ENCODE peak calls at places on chromosomes 6 and 20, in six cellular contexts. G is endothelial cell, L is Panc1, M is SK-N-SH, I is RWPE1, Y is H9. T is an unnamed sample.

GRCh38 chr6:155493694-155494143 is 38.1 kb upstream of the NOX3 start:
- DNase-seq in G (no peak), M (no peak), I (peak; percentile 95), Y (no peak), L (peak; percentile 89), T (peak; percentile 95)

GRCh38 chr6:6712258-6712978 is 123.9 kb downstream of the LY86 start:
- DNase-seq in G (no peak), L (no peak), Y (no peak), I (peak; percentile 86), M (no peak), T (peak; percentile 96)

GRCh38 chr6:5379647-5380242 is 118.4 kb downstream of the FARS2 start:
- DNase-seq in I (peak; percentile 13), Y (peak; percentile 59), L (peak; percentile 18), G (peak; percentile 69), M (peak; percentile 32), T (peak; percentile 63)

GRCh38 chr20:42549496-42549895 is 640.2 kb downstream of the PTPRT start:
- DNase-seq in L (no peak), M (no peak), G (no peak), Y (no peak), I (no peak), T (no peak)

GRCh38 chr6:153032255-153032882 is 29.9 kb upstream of the MTRF1L start:
- DNase-seq in I (peak; percentile 20), G (no peak), Y (no peak), M (peak; percentile 14), L (no peak), T (peak; percentile 46)

GRCh38 chr20:62816879-62817873 is at the start of gene COL9A3:
- DNase-seq in I (no peak), L (no peak), M (peak; percentile 72), G (no peak), Y (no peak), T (no peak)

GRCh38 chr20:37741055-37741454 is 47.2 kb downstream of the CTNNBL1 start:
- DNase-seq in G (no peak), Y (no peak), I (peak; percentile 75), L (peak; percentile 8), M (no peak), T (peak; percentile 24)

GRCh38 chr20:44052166-44052565 is 134.8 kb downstream of the JPH2 start:
- DNase-seq in Y (no peak), M (no peak), I (no peak), G (no peak), L (no peak), T (no peak)

GRCh38 chr20:40073535-40074111 is 615.4 kb downstream of the MAFB start:
- DNase-seq in G (no peak), Y (peak; percentile 86), I (no peak), L (no peak), M (no peak), T (no peak)

GRCh38 chr20:62065669-62066338 is at the start of gene TAF4:
- DNase-seq in L (no peak), I (peak; percentile 100), M (peak; percentile 100), Y (peak; percentile 64), G (peak; percentile 86), T (peak; percentile 70)

GRCh38 chr6:10403385-10404106 is 11.3 kb downstream of the TFAP2A start:
- DNase-seq in Y (no peak), M (no peak), I (peak; percentile 89), G (no peak), L (peak; percentile 87), T (peak; percentile 93)

GRCh38 chr20:32574296-32575226 is 10.6 kb downstream of the NOL4L start:
- DNase-seq in I (peak; percentile 78), L (no peak), M (no peak), G (no peak), Y (peak; percentile 64), T (peak; percentile 77)

GRCh38 chr6:157668034-157668401 is 155.0 kb upstream of the SNX9 start:
- DNase-seq in M (no peak), L (no peak), I (no peak), G (no peak), Y (no peak), T (no peak)

GRCh38 chr6:4581468-4582420 is 194.5 kb upstream of the CDYL start:
- DNase-seq in L (no peak), G (peak; percentile 47), I (no peak), Y (no peak), M (no peak), T (peak; percentile 52)

GRCh38 chr20:45904583-45905504 is 7.1 kb downstream of the PLTP start:
- DNase-seq in G (no peak), M (no peak), L (no peak), I (no peak), Y (no peak), T (no peak)

GRCh38 chr6:3247255-3248146 is 11.2 kb upstream of the PSMG4 start:
- DNase-seq in G (no peak), Y (peak; percentile 75), M (peak; percentile 81), L (no peak), I (peak; percentile 54), T (peak; percentile 45)

GRCh38 chr20:50146732-50147662 is 6.5 kb downstream of the PEDS1 start:
- DNase-seq in I (peak; percentile 93), M (no peak), G (no peak), Y (peak; percentile 58), L (no peak), T (peak; percentile 81)

GRCh38 chr6:142945071-142945445 is at the start of gene HIVEP2:
- DNase-seq in G (peak; percentile 83), L (no peak), M (peak; percentile 80), I (peak; percentile 82), Y (peak; percentile 86), T (peak; percentile 87)

GRCh38 chr6:46760925-46761324 is 14.2 kb downstream of the ANKRD66 start:
- DNase-seq in L (no peak), G (no peak), Y (no peak), I (no peak), M (no peak), T (no peak)

GRCh38 chr20:10730629-10731183 is 56.9 kb upstream of the JAG1 start:
- DNase-seq in M (no peak), L (no peak), Y (no peak), I (no peak), G (no peak), T (no peak)

GRCh38 chr20:32957451-32957850 is 46.8 kb downstream of the SUN5 start:
- DNase-seq in G (no peak), I (no peak), Y (no peak), M (no peak), L (no peak), T (no peak)

GRCh38 chr6:27043244-27043643 is 204.3 kb upstream of the PRSS16 start:
- DNase-seq in L (no peak), M (no peak), G (no peak), I (no peak), Y (no peak), T (no peak)

GRCh38 chr6:112348334-112348874 is 1.3 kb downstream of the RFPL4B start:
- DNase-seq in L (no peak), Y (no peak), I (no peak), G (no peak), M (no peak), T (no peak)

GRCh38 chr6:28209753-28210535 is 15.1 kb upstream of the ZSCAN9 start:
- DNase-seq in Y (no peak), I (no peak), M (no peak), G (no peak), L (no peak), T (no peak)

GRCh38 chr6:99296261-99296660 is 53.2 kb downstream of the FAXC start:
- DNase-seq in I (no peak), M (no peak), L (no peak), Y (no peak), G (no peak), T (no peak)

GRCh38 chr6:100774681-100775080 is 106.4 kb downstream of the ASCC3 start:
- DNase-seq in Y (no peak), I (no peak), M (no peak), L (no peak), G (no peak), T (no peak)

GRCh38 chr6:100780648-100781047 is 100.5 kb downstream of the ASCC3 start:
- DNase-seq in M (no peak), L (no peak), Y (no peak), I (peak; percentile 1), G (no peak), T (no peak)

GRCh38 chr6:100775667-100776066 is 105.5 kb downstream of the ASCC3 start:
- DNase-seq in I (no peak), G (no peak), L (no peak), M (no peak), Y (no peak), T (no peak)
- TF ChIP-seq CTCF in I (peak; percentile 29), G (no peak), L (peak; percentile 16), M (peak; percentile 44), Y (no peak), T (peak; percentile 14)

GRCh38 chr20:17617212-17617867 is 47.5 kb downstream of the DSTN start:
- DNase-seq in I (peak; percentile 54), G (peak; percentile 67), M (peak; percentile 91), L (peak; percentile 13), Y (peak; percentile 77), T (peak; percentile 51)
- TF ChIP-seq CTCF in I (peak; percentile 80), G (peak; percentile 47), M (peak; percentile 72), L (peak; percentile 93), Y (peak; percentile 86), T (peak; percentile 66)

GRCh38 chr20:34538671-34539123 is 19.8 kb upstream of the MAP1LC3A start:
- DNase-seq in I (peak; percentile 42), M (peak; percentile 77), L (no peak), G (peak; percentile 68), Y (peak; percentile 64), T (peak; percentile 62)
- TF ChIP-seq CTCF in I (peak; percentile 84), M (peak; percentile 85), L (peak; percentile 94), G (peak; percentile 88), Y (peak; percentile 84), T (peak; percentile 75)

GRCh38 chr6:17790486-17790885 is 83.8 kb upstream of the NUP153 start:
- DNase-seq in Y (no peak), G (no peak), L (no peak), I (no peak), M (no peak), T (no peak)
- TF ChIP-seq CTCF in Y (no peak), G (no peak), L (no peak), I (no peak), M (no peak), T (no peak)

DNA sequence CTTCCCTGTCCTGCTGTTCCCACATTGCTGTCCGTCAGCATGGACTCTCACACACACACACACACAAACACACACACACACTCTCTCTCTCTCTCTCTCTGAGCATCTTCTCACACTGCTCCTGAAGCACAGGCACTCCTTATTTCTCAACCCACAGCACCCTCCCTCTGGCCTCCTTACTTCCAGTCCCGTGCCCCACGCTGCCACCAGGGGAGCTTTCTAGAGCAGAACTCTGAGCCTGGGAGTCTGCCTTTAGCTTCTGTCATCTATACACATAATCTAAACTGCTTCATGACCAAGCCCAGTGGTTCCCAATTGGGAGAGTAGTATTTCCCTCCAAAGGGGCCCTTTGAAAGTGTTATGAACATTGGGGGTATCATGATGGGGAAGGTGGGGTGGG is 29.1 kb downstream of the HECA start:
- DNase-seq in G (no peak), I (no peak), M (no peak), Y (no peak), L (no peak), T (no peak)
- TF ChIP-seq CTCF in G (no peak), I (no peak), M (no peak), Y (peak; percentile 40), L (peak; percentile 14), T (no peak)

DNA sequence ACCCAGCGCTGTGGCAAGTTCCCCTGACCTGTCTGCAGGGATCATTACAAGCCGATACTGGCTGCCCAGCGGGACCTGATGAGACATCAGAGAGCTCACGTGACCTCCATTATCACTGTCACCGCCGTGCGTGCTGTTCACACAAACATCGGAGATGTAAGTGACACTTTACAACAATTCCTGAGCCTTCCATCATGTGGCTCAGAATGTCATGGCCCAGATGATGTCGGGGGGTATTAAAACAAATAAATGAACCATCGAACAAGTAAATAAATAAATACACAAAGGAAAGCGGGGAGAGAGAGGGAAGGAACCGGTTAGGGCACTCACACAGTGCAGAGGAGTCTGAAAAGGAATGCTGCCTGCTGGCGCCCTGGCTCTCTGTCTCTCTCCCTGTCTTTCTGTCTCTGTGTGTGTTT is 195.1 kb downstream of the BMP7 start:
- DNase-seq in G (no peak), Y (peak; percentile 72), L (no peak), M (no peak), I (peak; percentile 45), T (no peak)
- TF ChIP-seq CTCF in G (no peak), Y (no peak), L (no peak), M (no peak), I (no peak), T (no peak)